ENCODE peak calls at places on chromosomes 5 and 9, in seven cellular contexts. S is prostate gland, E is body of pancreas, L is sigmoid colon, D is HCT116, J is stomach, B is right lobe of liver. R is an unnamed sample.
A peak's percentile ranks its signal among the peaks of the same experiment; 100 is the strongest.

GRCh38 chr5:9265391-9266287 is 280.2 kb downstream of the SEMA5A start:
- DNase-seq in S (peak; percentile 28), E (no peak), L (no peak), D (no peak), J (no peak), B (no peak), R (peak; percentile 31)

GRCh38 chr9:135343733-135344522 is 135.7 kb upstream of the PPP1R26 start:
- DNase-seq in S (peak; percentile 38), E (peak; percentile 81), L (peak; percentile 70), D (peak; percentile 10), J (peak; percentile 68), B (peak; percentile 73), R (peak; percentile 86)

GRCh38 chr9:109974143-109974917 is 194.3 kb downstream of the PALM2AKAP2 start:
- DNase-seq in S (no peak), E (no peak), L (no peak), D (no peak), J (peak; percentile 27), B (peak; percentile 61), R (no peak)

GRCh38 chr9:69454327-69454726 is 129.3 kb downstream of the ENTREP1 start:
- DNase-seq in S (no peak), E (no peak), L (no peak), D (no peak), J (no peak), B (no peak), R (no peak)

GRCh38 chr9:3401556-3401955 is 124.2 kb downstream of the RFX3 start:
- DNase-seq in S (no peak), E (no peak), L (no peak), D (peak; percentile 31), J (no peak), B (no peak), R (no peak)

GRCh38 chr5:158640581-158640980 is 459.1 kb downstream of the EBF1 start:
- DNase-seq in S (no peak), E (no peak), L (no peak), D (no peak), J (no peak), B (no peak), R (no peak)

GRCh38 chr5:3118321-3118720 is 366.8 kb upstream of the IRX2 start:
- DNase-seq in S (no peak), E (no peak), L (no peak), D (no peak), J (no peak), B (no peak), R (no peak)

GRCh38 chr9:134059661-134060395 is 8.0 kb downstream of the BRD3 start:
- DNase-seq in S (no peak), E (no peak), L (peak; percentile 67), D (no peak), J (peak; percentile 26), B (no peak), R (no peak)

GRCh38 chr9:107737987-107738743 is 248.6 kb upstream of the KLF4 start:
- DNase-seq in S (peak; percentile 63), E (peak; percentile 32), L (peak; percentile 87), D (no peak), J (no peak), B (no peak), R (no peak)

GRCh38 chr9:23830949-23831730 is 5.1 kb upstream of the ELAVL2 start:
- DNase-seq in S (no peak), E (no peak), L (no peak), D (no peak), J (no peak), B (no peak), R (no peak)

GRCh38 chr5:173625261-173625660 is 8.8 kb upstream of the BOD1 start:
- DNase-seq in S (no peak), E (no peak), L (no peak), D (no peak), J (no peak), B (no peak), R (no peak)

GRCh38 chr9:121169094-121169601 is 32.5 kb downstream of the RAB14 start:
- DNase-seq in S (no peak), E (no peak), L (no peak), D (no peak), J (no peak), B (no peak), R (peak; percentile 33)

GRCh38 chr5:123265551-123265950 is 157.7 kb downstream of the CEP120 start:
- DNase-seq in S (no peak), E (no peak), L (no peak), D (no peak), J (no peak), B (no peak), R (no peak)

GRCh38 chr5:74576941-74577456 is 63.5 kb downstream of the ENC1 start:
- DNase-seq in S (no peak), E (no peak), L (no peak), D (no peak), J (no peak), B (no peak), R (no peak)

GRCh38 chr9:112061152-112061740 is 113.9 kb downstream of the SUSD1 start:
- DNase-seq in S (no peak), E (peak; percentile 32), L (peak; percentile 80), D (peak; percentile 61), J (peak; percentile 55), B (peak; percentile 67), R (peak; percentile 61)

GRCh38 chr9:38226491-38226951 is 157.5 kb upstream of the SHB start:
- DNase-seq in S (no peak), E (no peak), L (no peak), D (no peak), J (no peak), B (peak; percentile 40), R (no peak)

GRCh38 chr5:96880402-96881164 is 4.3 kb downstream of the ERAP2 start:
- DNase-seq in S (no peak), E (no peak), L (no peak), D (no peak), J (no peak), B (no peak), R (no peak)

GRCh38 chr9:118000581-118000980 is 296.4 kb downstream of the TLR4 start:
- DNase-seq in S (no peak), E (no peak), L (no peak), D (no peak), J (no peak), B (no peak), R (no peak)

GRCh38 chr5:43601454-43602260 is 1.3 kb upstream of the NNT start:
- DNase-seq in S (no peak), E (no peak), L (no peak), D (no peak), J (no peak), B (no peak), R (peak; percentile 52)

GRCh38 chr9:70034292-70034711 is 9.3 kb upstream of the MAMDC2 start:
- DNase-seq in S (no peak), E (no peak), L (no peak), D (no peak), J (no peak), B (no peak), R (no peak)

GRCh38 chr9:136015656-136016055 is 54.5 kb upstream of the UBAC1 start:
- DNase-seq in S (no peak), E (peak; percentile 2), L (peak; percentile 56), D (no peak), J (no peak), B (no peak), R (no peak)

GRCh38 chr9:74035786-74036185 is 461.3 kb upstream of the RORB start:
- DNase-seq in S (no peak), E (no peak), L (no peak), D (no peak), J (no peak), B (no peak), R (no peak)

GRCh38 chr5:140402258-140403074 is 833 bp downstream of the ANKHD1 start:
- DNase-seq in S (peak; percentile 20), E (peak; percentile 41), L (peak; percentile 73), D (no peak), J (peak; percentile 33), B (peak; percentile 50), R (peak; percentile 33)

GRCh38 chr5:140398379-140398811 is 3.2 kb upstream of the ANKHD1 start:
- DNase-seq in S (no peak), E (no peak), L (no peak), D (no peak), J (no peak), B (no peak), R (no peak)

GRCh38 chr5:140403613-140404012 is 2.0 kb downstream of the ANKHD1 start:
- DNase-seq in S (no peak), E (no peak), L (no peak), D (no peak), J (no peak), B (no peak), R (no peak)

GRCh38 chr5:140400730-140401361 is 787 bp upstream of the ANKHD1 start:
- DNase-seq in S (peak; percentile 97), E (peak; percentile 96), L (peak; percentile 96), D (peak; percentile 98), J (peak; percentile 95), B (peak; percentile 91), R (peak; percentile 80)

DNA sequence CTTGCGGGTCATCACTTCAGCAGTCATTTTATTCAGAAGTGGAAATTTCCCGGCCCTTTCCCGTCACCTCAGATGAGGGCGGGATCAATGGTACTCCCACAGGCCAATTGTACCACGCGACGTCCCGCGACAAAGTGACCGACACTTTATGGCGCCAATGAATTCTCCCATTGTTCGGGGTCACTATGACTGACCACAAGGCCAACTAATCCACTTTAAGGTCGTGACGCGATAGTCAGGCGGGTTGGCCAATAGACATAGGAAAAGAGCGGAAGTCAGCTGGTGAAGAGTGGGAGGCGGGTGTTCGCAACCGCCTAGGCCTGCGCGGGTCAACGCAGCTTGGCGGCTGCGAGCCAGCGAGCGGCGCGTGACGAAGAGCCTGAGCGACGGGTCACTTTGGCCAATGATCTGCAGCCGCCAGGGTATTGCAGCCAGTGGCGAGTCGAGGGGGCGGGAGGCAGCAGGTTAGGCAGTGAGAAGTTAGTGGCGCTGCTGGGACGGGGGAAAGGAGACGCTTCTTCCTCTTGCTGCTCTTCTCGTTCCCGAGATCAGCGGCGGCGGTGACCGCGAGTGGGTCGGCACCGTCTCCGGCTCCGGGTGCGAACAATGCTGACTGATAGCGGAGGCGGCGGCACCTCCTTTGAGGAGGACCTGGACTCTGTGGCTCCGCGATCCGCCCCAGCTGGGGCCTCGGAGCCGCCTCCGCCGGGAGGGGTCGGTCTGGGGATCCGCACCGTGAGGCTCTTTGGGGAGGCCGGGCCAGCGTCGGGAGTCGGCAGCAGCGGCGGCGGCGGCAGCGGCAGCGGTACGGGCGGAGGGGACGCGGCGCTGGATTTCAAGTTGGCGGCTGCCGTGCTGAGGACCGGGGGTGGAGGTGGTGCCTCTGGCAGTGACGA is at the start of gene ANKHD1:
- DNase-seq in S (peak; percentile 100), E (peak; percentile 98), L (peak; percentile 100), D (peak; percentile 100), J (peak; percentile 98), B (peak; percentile 99), R (peak; percentile 94)
- TF ChIP-seq POLR2A in S (peak; percentile 99), E (peak; percentile 96), L (peak; percentile 96), D (peak; percentile 40), J (no peak), B (peak; percentile 98), R (peak; percentile 84)

GRCh38 chr9:129823163-129823933 is 588 bp downstream of the TOR1A start:
- DNase-seq in S (no peak), E (peak; percentile 24), L (no peak), D (no peak), J (no peak), B (peak; percentile 41), R (peak; percentile 15)
- TF ChIP-seq POLR2A in S (no peak), E (no peak), L (no peak), D (no peak), J (no peak), B (no peak), R (peak; percentile 40)

GRCh38 chr9:124299519-124300090 is 41.9 kb downstream of the NEK6 start:
- DNase-seq in S (no peak), E (no peak), L (no peak), D (no peak), J (no peak), B (no peak), R (no peak)
- TF ChIP-seq POLR2A in S (no peak), E (no peak), L (no peak), D (no peak), J (no peak), B (no peak), R (no peak)

GRCh38 chr5:121288781-121289180 is 562.9 kb upstream of the FTMT start:
- DNase-seq in S (no peak), E (no peak), L (no peak), D (no peak), J (no peak), B (no peak), R (no peak)
- TF ChIP-seq POLR2A in S (no peak), E (no peak), L (no peak), D (no peak), J (no peak), B (no peak), R (no peak)

R was measured in H54.